ENCODE peak calls at places on chromosomes 13 and 19, in ten cellular contexts. R is upper lobe of left lung, J is right lobe of liver, Q is IMR-90, W is sigmoid colon, S is coronary artery, P is heart right ventricle, K is GM23338, I is H1, E is body of pancreas. D is an unnamed sample.
A peak's percentile ranks its signal among the peaks of the same experiment; 100 is the strongest.

GRCh38 chr19:1742989-1743696 is 10.2 kb upstream of the ONECUT3 start:
- DNase-seq in R (no peak), J (no peak), Q (no peak), W (no peak), S (no peak), P (no peak), K (no peak), I (no peak), E (no peak), D (no peak)

GRCh38 chr19:19434483-19435045 is 29.1 kb downstream of the GATAD2A start:
- DNase-seq in R (no peak), J (peak; percentile 66), Q (peak; percentile 39), W (peak; percentile 82), S (no peak), P (peak; percentile 32), K (no peak), I (no peak), E (peak; percentile 22), D (no peak)

GRCh38 chr19:32489971-32490370 is 84.4 kb downstream of the DPY19L3 start:
- DNase-seq in R (no peak), J (no peak), Q (peak; percentile 6), W (no peak), S (no peak), P (no peak), K (no peak), I (no peak), E (no peak), D (no peak)

GRCh38 chr19:49205114-49205513 is 47.5 kb downstream of the TRPM4 start:
- DNase-seq in R (no peak), J (no peak), Q (no peak), W (no peak), S (no peak), P (no peak), K (no peak), I (no peak), E (no peak), D (no peak)

GRCh38 chr13:109043561-109044075 is 414.2 kb downstream of the MYO16 start:
- DNase-seq in R (no peak), J (no peak), Q (no peak), W (no peak), S (no peak), P (no peak), K (no peak), I (no peak), E (no peak), D (no peak)

GRCh38 chr13:112325941-112326645 is 50.1 kb upstream of the SPACA7 start:
- DNase-seq in R (no peak), J (no peak), Q (no peak), W (peak; percentile 68), S (peak; percentile 56), P (peak; percentile 20), K (no peak), I (no peak), E (no peak), D (no peak)

GRCh38 chr13:32176696-32177095 is 138.5 kb downstream of the ZAR1L start:
- DNase-seq in R (no peak), J (no peak), Q (no peak), W (no peak), S (no peak), P (no peak), K (no peak), I (no peak), E (no peak), D (no peak)

GRCh38 chr19:38684078-38684861 is 36.8 kb downstream of the ACTN4 start:
- DNase-seq in R (peak; percentile 84), J (no peak), Q (peak; percentile 91), W (peak; percentile 91), S (peak; percentile 92), P (peak; percentile 55), K (no peak), I (no peak), E (no peak), D (no peak)

GRCh38 chr13:50081106-50081898 is 66.1 kb downstream of the KCNRG start:
- DNase-seq in R (peak; percentile 62), J (peak; percentile 67), Q (no peak), W (peak; percentile 76), S (peak; percentile 79), P (peak; percentile 56), K (peak; percentile 73), I (no peak), E (peak; percentile 57), D (peak; percentile 40)

GRCh38 chr19:22527554-22527953 is 105.4 kb upstream of the ZNF98 start:
- DNase-seq in R (no peak), J (no peak), Q (no peak), W (no peak), S (no peak), P (no peak), K (no peak), I (no peak), E (no peak), D (no peak)

GRCh38 chr19:22532388-22533310 is 101.5 kb upstream of the ZNF492 start:
- DNase-seq in R (peak; percentile 80), J (peak; percentile 55), Q (no peak), W (peak; percentile 97), S (peak; percentile 92), P (peak; percentile 65), K (no peak), I (no peak), E (peak; percentile 99), D (peak; percentile 75)

GRCh38 chr19:22528956-22529355 is 105.2 kb upstream of the ZNF492 start:
- DNase-seq in R (no peak), J (no peak), Q (no peak), W (no peak), S (no peak), P (no peak), K (no peak), I (no peak), E (no peak), D (no peak)

GRCh38 chr19:22526661-22527272 is 104.6 kb upstream of the ZNF98 start:
- DNase-seq in R (no peak), J (no peak), Q (no peak), W (no peak), S (no peak), P (no peak), K (no peak), I (no peak), E (peak; percentile 54), D (no peak)

GRCh38 chr19:22530042-22530441 is 104.1 kb upstream of the ZNF492 start:
- DNase-seq in R (no peak), J (no peak), Q (no peak), W (no peak), S (no peak), P (no peak), K (no peak), I (no peak), E (peak; percentile 81), D (no peak)
- H3K27ac ChIP-seq in R (no peak overlapping the region), J (no peak overlapping the region), Q (no peak overlapping the region), W (peak overlapping the region; percentile 79), S (no peak overlapping the region), P (no peak overlapping the region), K (no peak overlapping the region), I (no peak overlapping the region), E (peak overlapping the region; percentile 95), D (no peak overlapping the region)

GRCh38 chr19:18171605-18172327 is 1.8 kb upstream of the IFI30 start:
- DNase-seq in R (no peak), J (no peak), Q (no peak), W (no peak), S (no peak), P (no peak), K (no peak), I (no peak), E (no peak), D (no peak)

GRCh38 chr19:18168673-18169381 is 4.8 kb upstream of the IFI30 start:
- DNase-seq in R (no peak), J (no peak), Q (no peak), W (no peak), S (no peak), P (no peak), K (no peak), I (no peak), E (no peak), D (no peak)

GRCh38 chr19:18173054-18173571 is 500 bp upstream of the IFI30 start:
- DNase-seq in R (peak; percentile 86), J (no peak), Q (no peak), W (peak; percentile 86), S (no peak), P (no peak), K (no peak), I (no peak), E (no peak), D (no peak)

GRCh38 chr19:18172331-18173053 is 1.1 kb upstream of the IFI30 start:
- DNase-seq in R (no peak), J (no peak), Q (no peak), W (no peak), S (no peak), P (no peak), K (no peak), I (no peak), E (no peak), D (no peak)

DNA sequence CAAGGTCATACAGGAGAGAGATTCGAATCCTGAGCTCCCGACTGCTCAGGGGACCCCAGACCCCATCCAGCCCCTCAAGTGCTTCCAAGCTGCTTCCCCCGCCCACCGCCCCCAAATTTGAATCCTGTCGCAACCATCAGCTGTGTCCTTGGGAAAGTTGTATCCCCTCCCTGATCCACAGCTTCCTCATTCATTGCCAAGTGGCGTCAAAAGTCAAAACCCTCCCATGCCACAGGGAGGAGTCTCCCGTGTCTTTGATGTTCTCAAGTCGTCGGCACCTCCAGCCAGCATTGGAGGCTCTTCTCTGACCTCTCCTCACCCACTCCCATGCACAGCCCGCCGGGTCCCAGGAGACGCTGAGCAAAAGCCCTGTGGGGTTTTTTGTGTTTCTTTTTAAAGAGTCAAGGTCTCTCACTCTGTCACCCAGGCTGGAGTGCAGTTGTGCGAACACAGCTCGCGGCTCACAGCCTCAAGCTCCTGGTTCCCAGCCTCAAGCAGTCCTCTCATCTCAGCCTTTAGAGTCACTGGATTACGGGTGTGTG is 2.8 kb upstream of the IFI30 start:
- DNase-seq in R (peak; percentile 68), J (no peak), Q (no peak), W (no peak), S (no peak), P (no peak), K (no peak), I (no peak), E (no peak), D (no peak)
- H3K27ac ChIP-seq in R (peak overlapping the region; percentile 84), J (peak overlapping the region; percentile 57), Q (no peak overlapping the region), W (peak overlapping the region; percentile 57), S (peak overlapping the region; percentile 73), P (peak overlapping the region; percentile 72), K (no peak overlapping the region), I (no peak overlapping the region), E (peak overlapping the region; percentile 57), D (peak overlapping the region; percentile 67)

DNA sequence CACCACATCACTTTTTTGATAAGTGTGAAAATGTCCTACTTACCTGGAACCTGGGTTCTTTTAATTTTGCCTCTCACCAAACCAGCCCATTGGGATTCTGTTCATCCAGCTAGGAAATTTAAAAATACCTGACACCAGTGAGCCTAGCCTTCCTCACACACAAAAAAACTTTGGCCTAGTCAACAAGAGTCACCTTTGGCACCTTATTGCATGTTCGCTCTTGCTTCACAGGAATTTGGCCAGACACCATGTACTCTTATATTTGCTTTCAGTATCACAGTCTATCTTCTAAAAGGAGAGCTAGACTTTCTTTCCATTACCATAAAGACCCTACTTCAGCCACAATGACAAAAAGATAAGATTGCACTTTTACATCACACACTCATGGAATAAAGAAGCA is 65.8 kb downstream of the ZNF257 start:
- DNase-seq in R (no peak), J (peak; percentile 68), Q (no peak), W (no peak), S (no peak), P (no peak), K (no peak), I (no peak), E (no peak), D (no peak)
- H3K27ac ChIP-seq in R (no peak overlapping the region), J (no peak overlapping the region), Q (no peak overlapping the region), W (no peak overlapping the region), S (no peak overlapping the region), P (no peak overlapping the region), K (no peak overlapping the region), I (no peak overlapping the region), E (no peak overlapping the region), D (no peak overlapping the region)

GRCh38 chr19:13069415-13070369 is 33.0 kb downstream of the LYL1 start:
- DNase-seq in R (no peak), J (no peak), Q (no peak), W (no peak), S (no peak), P (no peak), K (no peak), I (no peak), E (no peak), D (peak; percentile 47)
- H3K27ac ChIP-seq in R (peak overlapping the region; percentile 56), J (no peak overlapping the region), Q (no peak overlapping the region), W (peak overlapping the region; percentile 99), S (peak overlapping the region; percentile 80), P (peak overlapping the region; percentile 99), K (no peak overlapping the region), I (no peak overlapping the region), E (peak overlapping the region; percentile 2), D (peak overlapping the region; percentile 98)

D was measured in caudate nucleus.